ENCODE peak calls at places on chromosomes 5 and 9, in nine cellular contexts. P, A, N, D, G, O, Q, H and S are unnamed samples.
A peak's percentile ranks its signal among the peaks of the same experiment; 100 is the strongest.

GRCh38 chr9:95201201-95201600 is 116.3 kb downstream of the FANCC start:
- DNase-seq in N (no peak), H (no peak), A (no peak), O (no peak), D (no peak), G (no peak), Q (no peak), P (no peak), S (no peak)

GRCh38 chr5:5270958-5271605 is 131.0 kb downstream of the ADAMTS16 start:
- DNase-seq in O (peak; percentile 91), G (peak; percentile 86), P (peak; percentile 95), Q (peak; percentile 71), A (peak; percentile 77), H (peak; percentile 84), N (peak; percentile 40), D (no peak), S (peak; percentile 92)

GRCh38 chr5:154385236-154385512 is 60.6 kb upstream of the SAP30L start:
- DNase-seq in A (no peak), G (peak; percentile 32), D (no peak), O (no peak), P (no peak), H (no peak), Q (no peak), N (no peak), S (no peak)

GRCh38 chr9:96136992-96137665 is 164.8 kb downstream of the HSD17B3 start:
- DNase-seq in H (peak; percentile 51), D (peak; percentile 47), O (no peak), Q (no peak), G (peak; percentile 40), A (peak; percentile 65), P (no peak), N (peak; percentile 78), S (peak; percentile 76)

GRCh38 chr9:133734600-133735414 is 3.3 kb downstream of the SARDH start:
- DNase-seq in A (no peak), P (no peak), H (no peak), O (no peak), G (peak; percentile 11), D (no peak), N (no peak), Q (no peak), S (no peak)

GRCh38 chr5:136729901-136730355 is 364.6 kb upstream of the TRPC7 start:
- DNase-seq in O (peak; percentile 4), P (peak; percentile 66), H (peak; percentile 75), G (no peak), A (peak; percentile 43), N (peak; percentile 72), Q (no peak), D (no peak), S (peak; percentile 69)

GRCh38 chr9:87322840-87323635 is 174.6 kb upstream of the DAPK1 start:
- DNase-seq in A (peak; percentile 77), O (peak; percentile 51), N (peak; percentile 32), Q (no peak), G (no peak), D (no peak), P (no peak), H (peak; percentile 71), S (no peak)

GRCh38 chr5:2199697-2200096 is 317.0 kb upstream of the IRX4 start:
- DNase-seq in N (no peak), H (no peak), A (no peak), Q (no peak), G (no peak), O (no peak), D (no peak), P (no peak), S (no peak)

GRCh38 chr5:73950441-73950873 is 324.5 kb downstream of the ARHGEF28 start:
- DNase-seq in Q (no peak), H (no peak), O (peak; percentile 46), D (no peak), N (peak; percentile 21), P (peak; percentile 43), G (no peak), A (peak; percentile 28), S (no peak)

GRCh38 chr9:94931036-94931633 is 204.6 kb downstream of the AOPEP start:
- DNase-seq in N (no peak), H (peak; percentile 62), Q (no peak), D (no peak), P (no peak), G (no peak), A (no peak), O (no peak), S (no peak)

GRCh38 chr5:157166164-157166493 is at the start of gene GARIN3:
- DNase-seq in H (no peak), D (no peak), G (no peak), A (no peak), O (no peak), N (no peak), P (no peak), Q (no peak), S (no peak)

GRCh38 chr9:106648799-106649198 is 214.2 kb upstream of the ZNF462 start:
- DNase-seq in O (peak; percentile 15), G (no peak), H (peak; percentile 1), A (peak; percentile 16), Q (no peak), N (peak; percentile 13), D (no peak), P (peak; percentile 47), S (peak; percentile 18)

GRCh38 chr9:14211564-14211963 is 102.4 kb downstream of the NFIB start:
- DNase-seq in Q (no peak), O (no peak), P (peak; percentile 23), D (no peak), A (no peak), N (no peak), H (no peak), G (no peak), S (no peak)

GRCh38 chr9:29793970-29794369 is 2220.7 kb upstream of the C9orf72 start:
- DNase-seq in N (no peak), Q (no peak), G (no peak), A (no peak), D (no peak), H (no peak), O (no peak), P (no peak), S (no peak)

GRCh38 chr9:5586391-5586802 is 42.5 kb upstream of the RIC1 start:
- DNase-seq in Q (no peak), P (peak; percentile 39), N (peak; percentile 79), H (peak; percentile 56), D (peak; percentile 37), O (peak; percentile 47), G (no peak), A (peak; percentile 88), S (no peak)

GRCh38 chr5:51811883-51812282 is 428.6 kb downstream of the ISL1 start:
- DNase-seq in N (no peak), O (no peak), G (no peak), Q (no peak), H (no peak), P (no peak), D (no peak), A (no peak), S (peak; percentile 8)

GRCh38 chr5:113806823-113807222 is 293.3 kb downstream of the YTHDC2 start:
- DNase-seq in P (peak; percentile 20), N (peak; percentile 4), O (peak; percentile 3), Q (peak; percentile 22), D (no peak), A (peak; percentile 52), G (no peak), H (peak; percentile 1), S (peak; percentile 29)
- H3K4me3 ChIP-seq in P (no peak overlapping the region), N (no peak overlapping the region), O (no peak overlapping the region), Q (no peak overlapping the region), D (no peak overlapping the region), A (peak overlapping the region; percentile 39), G (no peak overlapping the region), H (no peak overlapping the region), S (no peak overlapping the region)

GRCh38 chr5:61919920-61920319 is 386.1 kb upstream of the KIF2A start:
- DNase-seq in G (peak; percentile 67), D (no peak), A (no peak), Q (no peak), O (peak; percentile 94), P (peak; percentile 95), N (no peak), H (no peak), S (peak; percentile 75)
- H3K4me3 ChIP-seq in G (no peak overlapping the region), D (no peak overlapping the region), A (no peak overlapping the region), Q (no peak overlapping the region), O (no peak overlapping the region), P (no peak overlapping the region), N (no peak overlapping the region), H (no peak overlapping the region), S (no peak overlapping the region)

DNA sequence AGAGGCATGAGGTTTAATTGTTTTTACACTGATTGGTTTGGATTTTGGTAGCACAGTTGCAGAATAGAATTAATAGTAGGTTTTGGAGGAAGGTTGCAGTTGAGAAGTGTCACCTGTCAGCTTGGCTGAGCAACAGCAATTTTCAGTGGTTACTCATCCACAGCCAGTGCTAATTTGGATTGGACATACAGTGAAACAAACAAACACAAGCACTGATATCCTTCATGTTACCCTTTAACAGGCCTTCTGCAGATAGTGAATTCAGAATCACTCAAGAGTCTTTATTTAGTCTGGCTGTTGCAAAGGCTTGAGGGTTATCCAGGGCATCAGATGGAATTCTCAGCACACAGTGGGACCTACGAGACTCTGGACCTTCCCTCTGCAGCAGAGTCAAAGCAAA is 31.8 kb upstream of the POU4F3 start:
- DNase-seq in Q (no peak), A (no peak), O (no peak), N (no peak), G (no peak), D (no peak), H (no peak), P (peak; percentile 24), S (peak; percentile 4)
- H3K4me3 ChIP-seq in Q (no peak overlapping the region), A (no peak overlapping the region), O (no peak overlapping the region), N (no peak overlapping the region), G (no peak overlapping the region), D (no peak overlapping the region), H (no peak overlapping the region), P (no peak overlapping the region), S (no peak overlapping the region)

GRCh38 chr9:26748449-26749058 is 144.0 kb downstream of the CAAP1 start:
- DNase-seq in A (no peak), N (no peak), P (no peak), G (no peak), D (no peak), H (no peak), O (no peak), Q (no peak), S (no peak)

GRCh38 chr9:26746357-26747072 is 146.1 kb downstream of the CAAP1 start:
- DNase-seq in O (peak; percentile 71), N (peak; percentile 13), A (no peak), G (no peak), Q (no peak), H (peak; percentile 3), D (no peak), P (peak; percentile 76), S (peak; percentile 61)

GRCh38 chr9:26747611-26748010 is 145.0 kb downstream of the CAAP1 start:
- DNase-seq in H (no peak), O (no peak), Q (no peak), A (no peak), G (no peak), N (no peak), P (no peak), D (no peak), S (no peak)

GRCh38 chr9:26753971-26754370 is 138.6 kb downstream of the CAAP1 start:
- DNase-seq in H (no peak), O (no peak), Q (no peak), D (no peak), G (no peak), A (no peak), N (no peak), P (no peak), S (no peak)

DNA sequence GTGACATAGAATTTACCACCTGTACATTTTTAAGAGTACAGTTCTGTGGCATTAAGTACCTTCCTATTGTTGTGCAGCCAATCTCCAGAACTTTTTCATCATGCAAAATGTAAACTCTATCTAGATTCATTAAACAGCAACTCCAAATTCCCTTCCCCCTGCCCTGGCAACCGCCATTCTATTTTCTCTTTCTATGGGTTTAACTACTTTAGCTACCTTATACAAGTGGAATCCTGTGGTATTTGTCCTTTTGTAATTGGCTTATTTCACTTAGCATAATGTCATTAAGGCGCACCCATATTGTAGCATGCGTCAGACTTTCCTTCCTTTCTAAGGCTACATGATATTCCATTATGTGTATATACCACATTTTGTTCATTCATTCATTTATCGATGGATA is 142.5 kb downstream of the CAAP1 start:
- DNase-seq in P (no peak), A (no peak), N (no peak), Q (no peak), H (no peak), O (no peak), D (no peak), G (no peak), S (no peak)
- H3K4me3 ChIP-seq in P (no peak overlapping the region), A (no peak overlapping the region), N (no peak overlapping the region), Q (no peak overlapping the region), H (no peak overlapping the region), O (no peak overlapping the region), D (no peak overlapping the region), G (no peak overlapping the region), S (no peak overlapping the region)